ENCODE peak calls at places on chromosomes 7 and 10, in seven cellular contexts. One of them, this sample, is unnamed.
A peak's percentile ranks its signal among the peaks of the same experiment; 100 is the strongest.

GRCh38 chr7:9242604-9243003 is 809.2 kb downstream of the NXPH1 start:
- DNase-seq in omental fat pad: no peak
- DNase-seq in tibial artery: no peak
- DNase-seq in A549: no peak
- DNase-seq in upper lobe of left lung: no peak
- DNase-seq in HCT116: no peak
- DNase-seq in WERI-Rb-1: no peak
- DNase-seq in this sample: no peak

GRCh38 chr10:27241640-27242472 is 1.3 kb upstream of the ACBD5 start:
- DNase-seq in upper lobe of left lung: peak; percentile 93
- DNase-seq in A549: peak; percentile 97
- DNase-seq in omental fat pad: peak; percentile 63
- DNase-seq in WERI-Rb-1: peak; percentile 84
- DNase-seq in HCT116: peak; percentile 87
- DNase-seq in tibial artery: peak; percentile 88
- DNase-seq in this sample: peak; percentile 88

GRCh38 chr7:12196386-12196785 is 14.7 kb upstream of the TMEM106B start:
- DNase-seq in WERI-Rb-1: no peak
- DNase-seq in upper lobe of left lung: no peak
- DNase-seq in HCT116: no peak
- DNase-seq in A549: no peak
- DNase-seq in tibial artery: no peak
- DNase-seq in omental fat pad: no peak
- DNase-seq in this sample: no peak

GRCh38 chr10:85646312-85646711 is 720.3 kb downstream of the GRID1 start:
- DNase-seq in A549: peak; percentile 46
- DNase-seq in omental fat pad: no peak
- DNase-seq in WERI-Rb-1: no peak
- DNase-seq in HCT116: no peak
- DNase-seq in upper lobe of left lung: no peak
- DNase-seq in tibial artery: no peak
- DNase-seq in this sample: no peak

GRCh38 chr7:100087055-100087750 is 1.6 kb upstream of the COPS6 start:
- DNase-seq in HCT116: no peak
- DNase-seq in omental fat pad: no peak
- DNase-seq in WERI-Rb-1: no peak
- DNase-seq in tibial artery: no peak
- DNase-seq in upper lobe of left lung: no peak
- DNase-seq in A549: peak; percentile 56
- DNase-seq in this sample: no peak

GRCh38 chr10:62727935-62728334 is 76.6 kb upstream of the ADO start:
- DNase-seq in WERI-Rb-1: no peak
- DNase-seq in upper lobe of left lung: no peak
- DNase-seq in HCT116: no peak
- DNase-seq in tibial artery: no peak
- DNase-seq in omental fat pad: no peak
- DNase-seq in A549: no peak
- DNase-seq in this sample: no peak

GRCh38 chr7:47241112-47242065 is 340.5 kb downstream of the TNS3 start:
- DNase-seq in HCT116: no peak
- DNase-seq in omental fat pad: no peak
- DNase-seq in WERI-Rb-1: no peak
- DNase-seq in tibial artery: no peak
- DNase-seq in A549: no peak
- DNase-seq in upper lobe of left lung: no peak
- DNase-seq in this sample: no peak

GRCh38 chr10:129140861-129141260 is 326.2 kb upstream of the MGMT start:
- DNase-seq in HCT116: no peak
- DNase-seq in tibial artery: peak; percentile 43
- DNase-seq in upper lobe of left lung: no peak
- DNase-seq in omental fat pad: no peak
- DNase-seq in WERI-Rb-1: no peak
- DNase-seq in A549: no peak
- DNase-seq in this sample: no peak

GRCh38 chr7:45663965-45664623 is 89.9 kb downstream of the ADCY1 start:
- DNase-seq in WERI-Rb-1: no peak
- DNase-seq in upper lobe of left lung: no peak
- DNase-seq in A549: no peak
- DNase-seq in omental fat pad: no peak
- DNase-seq in tibial artery: no peak
- DNase-seq in HCT116: no peak
- DNase-seq in this sample: no peak
- TF ChIP-seq CTCF in WERI-Rb-1: no peak
- TF ChIP-seq CTCF in upper lobe of left lung: no peak
- TF ChIP-seq CTCF in A549: no peak
- TF ChIP-seq CTCF in omental fat pad: no peak
- TF ChIP-seq CTCF in tibial artery: no peak
- TF ChIP-seq CTCF in HCT116: no peak
- TF ChIP-seq CTCF in this sample: no peak

GRCh38 chr7:85750454-85750949 is 563.6 kb upstream of the SEMA3D start:
- DNase-seq in upper lobe of left lung: no peak
- DNase-seq in A549: peak; percentile 54
- DNase-seq in omental fat pad: no peak
- DNase-seq in WERI-Rb-1: peak; percentile 56
- DNase-seq in tibial artery: no peak
- DNase-seq in HCT116: peak; percentile 32
- DNase-seq in this sample: peak; percentile 47
- TF ChIP-seq CTCF in upper lobe of left lung: no peak
- TF ChIP-seq CTCF in A549: peak; percentile 62
- TF ChIP-seq CTCF in omental fat pad: no peak
- TF ChIP-seq CTCF in WERI-Rb-1: peak; percentile 76
- TF ChIP-seq CTCF in tibial artery: no peak
- TF ChIP-seq CTCF in HCT116: peak; percentile 43
- TF ChIP-seq CTCF in this sample: peak; percentile 78

GRCh38 chr10:35613597-35614226 is 8.6 kb downstream of the GJD4 start:
- DNase-seq in omental fat pad: no peak
- DNase-seq in WERI-Rb-1: peak; percentile 16
- DNase-seq in tibial artery: no peak
- DNase-seq in A549: peak; percentile 46
- DNase-seq in HCT116: no peak
- DNase-seq in upper lobe of left lung: no peak
- DNase-seq in this sample: no peak
- TF ChIP-seq CTCF in omental fat pad: no peak
- TF ChIP-seq CTCF in WERI-Rb-1: peak; percentile 61
- TF ChIP-seq CTCF in tibial artery: peak; percentile 14
- TF ChIP-seq CTCF in A549: peak; percentile 60
- TF ChIP-seq CTCF in HCT116: no peak
- TF ChIP-seq CTCF in upper lobe of left lung: no peak
- TF ChIP-seq CTCF in this sample: no peak

DNA sequence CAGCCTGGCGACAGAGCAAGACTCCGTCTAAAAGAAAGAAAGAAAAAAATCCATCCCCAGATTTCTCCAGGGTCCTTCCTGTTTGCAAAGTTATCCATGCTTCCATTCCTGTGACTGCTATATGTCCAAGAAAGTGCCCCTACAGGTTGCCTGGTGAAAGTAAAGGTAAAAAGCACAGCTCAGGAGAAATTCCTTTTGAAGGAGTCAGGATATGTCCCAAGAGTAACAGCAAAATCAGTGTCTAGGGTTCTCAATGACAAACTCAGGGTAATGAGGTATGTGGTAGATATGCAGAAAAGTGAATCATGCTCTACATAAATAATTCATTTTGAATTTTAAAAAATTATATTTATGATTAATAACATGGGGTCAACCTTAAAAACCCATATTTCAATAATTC is 91.5 kb downstream of the CTTNBP2 start:
- DNase-seq in tibial artery: no peak
- DNase-seq in A549: no peak
- DNase-seq in upper lobe of left lung: no peak
- DNase-seq in WERI-Rb-1: no peak
- DNase-seq in omental fat pad: no peak
- DNase-seq in HCT116: no peak
- DNase-seq in this sample: no peak
- TF ChIP-seq CTCF in tibial artery: no peak
- TF ChIP-seq CTCF in A549: no peak
- TF ChIP-seq CTCF in upper lobe of left lung: no peak
- TF ChIP-seq CTCF in WERI-Rb-1: no peak
- TF ChIP-seq CTCF in omental fat pad: no peak
- TF ChIP-seq CTCF in HCT116: no peak
- TF ChIP-seq CTCF in this sample: no peak

GRCh38 chr10:111493024-111493625 is 416.3 kb downstream of the ADRA2A start:
- DNase-seq in omental fat pad: no peak
- DNase-seq in HCT116: no peak
- DNase-seq in upper lobe of left lung: no peak
- DNase-seq in A549: no peak
- DNase-seq in tibial artery: no peak
- DNase-seq in WERI-Rb-1: no peak
- DNase-seq in this sample: no peak

GRCh38 chr10:111482621-111483216 is 405.9 kb downstream of the ADRA2A start:
- DNase-seq in A549: no peak
- DNase-seq in upper lobe of left lung: no peak
- DNase-seq in HCT116: no peak
- DNase-seq in tibial artery: no peak
- DNase-seq in WERI-Rb-1: no peak
- DNase-seq in omental fat pad: no peak
- DNase-seq in this sample: no peak

GRCh38 chr10:111486346-111486745 is 409.5 kb downstream of the ADRA2A start:
- DNase-seq in WERI-Rb-1: no peak
- DNase-seq in HCT116: no peak
- DNase-seq in upper lobe of left lung: no peak
- DNase-seq in tibial artery: no peak
- DNase-seq in A549: no peak
- DNase-seq in omental fat pad: no peak
- DNase-seq in this sample: no peak

GRCh38 chr10:111491154-111491553 is 414.3 kb downstream of the ADRA2A start:
- DNase-seq in upper lobe of left lung: no peak
- DNase-seq in omental fat pad: no peak
- DNase-seq in HCT116: no peak
- DNase-seq in WERI-Rb-1: no peak
- DNase-seq in tibial artery: no peak
- DNase-seq in A549: no peak
- DNase-seq in this sample: no peak

DNA sequence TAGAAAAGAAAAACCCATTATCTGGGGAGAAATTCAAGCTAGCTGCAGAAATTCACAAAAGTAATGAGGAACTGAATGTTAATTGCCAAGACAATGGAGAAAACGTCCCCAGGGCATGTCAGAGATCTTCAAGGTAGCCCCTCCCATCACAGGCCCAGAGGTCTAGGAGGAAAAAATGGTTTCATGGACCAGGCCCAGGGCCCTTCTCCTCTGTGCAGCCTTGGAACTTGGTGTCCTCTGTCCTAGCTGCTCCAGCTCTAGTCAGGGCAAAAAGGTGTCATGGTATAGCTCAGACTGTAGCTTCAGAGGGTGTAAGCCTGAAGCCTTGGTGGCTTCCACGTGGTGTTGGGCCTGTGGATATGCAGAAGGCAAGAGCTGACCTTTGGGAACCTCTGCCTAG is 411.8 kb downstream of the ADRA2A start:
- DNase-seq in upper lobe of left lung: no peak
- DNase-seq in omental fat pad: no peak
- DNase-seq in HCT116: no peak
- DNase-seq in A549: no peak
- DNase-seq in tibial artery: no peak
- DNase-seq in WERI-Rb-1: no peak
- DNase-seq in this sample: no peak
- TF ChIP-seq CTCF in upper lobe of left lung: no peak
- TF ChIP-seq CTCF in omental fat pad: no peak
- TF ChIP-seq CTCF in HCT116: no peak
- TF ChIP-seq CTCF in A549: no peak
- TF ChIP-seq CTCF in tibial artery: no peak
- TF ChIP-seq CTCF in WERI-Rb-1: no peak
- TF ChIP-seq CTCF in this sample: no peak

GRCh38 chr7:127504715-127505114 is 80.7 kb downstream of the GCC1 start:
- DNase-seq in A549: peak; percentile 29
- DNase-seq in omental fat pad: no peak
- DNase-seq in tibial artery: no peak
- DNase-seq in WERI-Rb-1: peak; percentile 40
- DNase-seq in HCT116: no peak
- DNase-seq in upper lobe of left lung: no peak
- DNase-seq in this sample: peak; percentile 24
- TF ChIP-seq CTCF in A549: peak; percentile 22
- TF ChIP-seq CTCF in omental fat pad: no peak
- TF ChIP-seq CTCF in tibial artery: peak; percentile 6
- TF ChIP-seq CTCF in WERI-Rb-1: peak; percentile 63
- TF ChIP-seq CTCF in HCT116: peak; percentile 49
- TF ChIP-seq CTCF in upper lobe of left lung: no peak
- TF ChIP-seq CTCF in this sample: peak; percentile 17

GRCh38 chr10:21722209-21722608 is 188.2 kb downstream of the MLLT10 start:
- DNase-seq in HCT116: no peak
- DNase-seq in tibial artery: no peak
- DNase-seq in A549: no peak
- DNase-seq in upper lobe of left lung: no peak
- DNase-seq in WERI-Rb-1: no peak
- DNase-seq in omental fat pad: no peak
- DNase-seq in this sample: no peak
- TF ChIP-seq CTCF in HCT116: no peak
- TF ChIP-seq CTCF in tibial artery: no peak
- TF ChIP-seq CTCF in A549: no peak
- TF ChIP-seq CTCF in upper lobe of left lung: no peak
- TF ChIP-seq CTCF in WERI-Rb-1: no peak
- TF ChIP-seq CTCF in omental fat pad: no peak
- TF ChIP-seq CTCF in this sample: no peak